ENCODE peak calls at places on chromosome 7, in six cellular contexts. One of them, this sample, is unnamed.

GRCh38 chr7:140397784-140398750 is at the start of gene SLC37A3:
- DNase-seq in naive thymus-derived CD4-positive, alpha-beta T cell: peak; percentile 84
- DNase-seq in PC-9: peak; percentile 92
- DNase-seq in fibroblast of lung: peak; percentile 74
- DNase-seq in SK-N-SH: peak; percentile 99
- DNase-seq in heart left ventricle: peak; percentile 89
- DNase-seq in this sample: peak; percentile 74

GRCh38 chr7:42283553-42283952 is 46.5 kb upstream of the GLI3 start:
- DNase-seq in fibroblast of lung: no peak
- DNase-seq in heart left ventricle: no peak
- DNase-seq in PC-9: no peak
- DNase-seq in SK-N-SH: no peak
- DNase-seq in naive thymus-derived CD4-positive, alpha-beta T cell: no peak
- DNase-seq in this sample: no peak

GRCh38 chr7:113561446-113561845 is 357.4 kb downstream of the PPP1R3A start:
- DNase-seq in SK-N-SH: no peak
- DNase-seq in heart left ventricle: no peak
- DNase-seq in PC-9: no peak
- DNase-seq in fibroblast of lung: peak; percentile 78
- DNase-seq in naive thymus-derived CD4-positive, alpha-beta T cell: no peak
- DNase-seq in this sample: no peak

GRCh38 chr7:140512317-140513000 is 33.2 kb upstream of the MKRN1 start:
- DNase-seq in fibroblast of lung: no peak
- DNase-seq in heart left ventricle: peak; percentile 59
- DNase-seq in naive thymus-derived CD4-positive, alpha-beta T cell: no peak
- DNase-seq in PC-9: peak; percentile 88
- DNase-seq in SK-N-SH: peak; percentile 70
- DNase-seq in this sample: peak; percentile 64

GRCh38 chr7:50560865-50561351 is 4.3 kb downstream of the DDC start:
- DNase-seq in naive thymus-derived CD4-positive, alpha-beta T cell: no peak
- DNase-seq in PC-9: no peak
- DNase-seq in heart left ventricle: no peak
- DNase-seq in SK-N-SH: peak; percentile 91
- DNase-seq in fibroblast of lung: no peak
- DNase-seq in this sample: no peak

GRCh38 chr7:85065888-85066485 is 120.9 kb downstream of the SEMA3D start:
- DNase-seq in fibroblast of lung: peak; percentile 76
- DNase-seq in naive thymus-derived CD4-positive, alpha-beta T cell: no peak
- DNase-seq in heart left ventricle: no peak
- DNase-seq in PC-9: no peak
- DNase-seq in SK-N-SH: no peak
- DNase-seq in this sample: no peak

GRCh38 chr7:48250441-48250951 is 79.2 kb downstream of the ABCA13 start:
- DNase-seq in naive thymus-derived CD4-positive, alpha-beta T cell: no peak
- DNase-seq in fibroblast of lung: peak; percentile 81
- DNase-seq in SK-N-SH: no peak
- DNase-seq in heart left ventricle: no peak
- DNase-seq in PC-9: no peak
- DNase-seq in this sample: no peak

GRCh38 chr7:129635300-129636029 is 23.9 kb downstream of the NRF1 start:
- DNase-seq in fibroblast of lung: peak; percentile 69
- DNase-seq in naive thymus-derived CD4-positive, alpha-beta T cell: peak; percentile 64
- DNase-seq in SK-N-SH: peak; percentile 78
- DNase-seq in PC-9: peak; percentile 62
- DNase-seq in heart left ventricle: peak; percentile 62
- DNase-seq in this sample: peak; percentile 82

GRCh38 chr7:91264083-91264923 is at the start of gene FZD1:
- DNase-seq in PC-9: peak; percentile 98
- DNase-seq in SK-N-SH: peak; percentile 98
- DNase-seq in naive thymus-derived CD4-positive, alpha-beta T cell: peak; percentile 44
- DNase-seq in fibroblast of lung: peak; percentile 99
- DNase-seq in heart left ventricle: peak; percentile 98
- DNase-seq in this sample: peak; percentile 97

GRCh38 chr7:44769381-44770209 is 20.9 kb downstream of the ZMIZ2 start:
- DNase-seq in fibroblast of lung: peak; percentile 67
- DNase-seq in naive thymus-derived CD4-positive, alpha-beta T cell: no peak
- DNase-seq in PC-9: peak; percentile 47
- DNase-seq in SK-N-SH: no peak
- DNase-seq in heart left ventricle: no peak
- DNase-seq in this sample: no peak

GRCh38 chr7:25982684-25983083 is 169.3 kb upstream of the NFE2L3 start:
- DNase-seq in naive thymus-derived CD4-positive, alpha-beta T cell: no peak
- DNase-seq in heart left ventricle: no peak
- DNase-seq in fibroblast of lung: no peak
- DNase-seq in PC-9: no peak
- DNase-seq in SK-N-SH: no peak
- DNase-seq in this sample: no peak

GRCh38 chr7:886626-887487 is 10.5 kb downstream of the GET4 start:
- DNase-seq in heart left ventricle: peak; percentile 93
- DNase-seq in SK-N-SH: no peak
- DNase-seq in PC-9: no peak
- DNase-seq in fibroblast of lung: no peak
- DNase-seq in naive thymus-derived CD4-positive, alpha-beta T cell: no peak
- DNase-seq in this sample: no peak

GRCh38 chr7:3194501-3195141 is 106.4 kb upstream of the SDK1 start:
- DNase-seq in heart left ventricle: no peak
- DNase-seq in fibroblast of lung: peak; percentile 96
- DNase-seq in SK-N-SH: no peak
- DNase-seq in naive thymus-derived CD4-positive, alpha-beta T cell: no peak
- DNase-seq in PC-9: peak; percentile 87
- DNase-seq in this sample: peak; percentile 87

GRCh38 chr7:80002865-80003264 is 131.8 kb upstream of the GNAI1 start:
- DNase-seq in SK-N-SH: no peak
- DNase-seq in fibroblast of lung: no peak
- DNase-seq in heart left ventricle: no peak
- DNase-seq in PC-9: no peak
- DNase-seq in naive thymus-derived CD4-positive, alpha-beta T cell: no peak
- DNase-seq in this sample: no peak

GRCh38 chr7:66467887-66468286 is 160.8 kb upstream of the KCTD7 start:
- DNase-seq in heart left ventricle: no peak
- DNase-seq in fibroblast of lung: no peak
- DNase-seq in PC-9: no peak
- DNase-seq in naive thymus-derived CD4-positive, alpha-beta T cell: no peak
- DNase-seq in SK-N-SH: no peak
- DNase-seq in this sample: no peak

GRCh38 chr7:152761116-152761748 is 1.7 kb downstream of the ACTR3B start:
- DNase-seq in SK-N-SH: no peak
- DNase-seq in heart left ventricle: no peak
- DNase-seq in naive thymus-derived CD4-positive, alpha-beta T cell: no peak
- DNase-seq in PC-9: no peak
- DNase-seq in fibroblast of lung: peak; percentile 81
- DNase-seq in this sample: no peak

GRCh38 chr7:143331179-143331825 is 15.4 kb downstream of the CLCN1 start:
- DNase-seq in fibroblast of lung: peak; percentile 90
- DNase-seq in naive thymus-derived CD4-positive, alpha-beta T cell: no peak
- DNase-seq in SK-N-SH: no peak
- DNase-seq in PC-9: peak; percentile 67
- DNase-seq in heart left ventricle: no peak
- DNase-seq in this sample: no peak

GRCh38 chr7:42476255-42476654 is 239.2 kb upstream of the GLI3 start:
- DNase-seq in heart left ventricle: no peak
- DNase-seq in fibroblast of lung: no peak
- DNase-seq in PC-9: no peak
- DNase-seq in SK-N-SH: no peak
- DNase-seq in naive thymus-derived CD4-positive, alpha-beta T cell: no peak
- DNase-seq in this sample: no peak

GRCh38 chr7:139693651-139694388 is 84.0 kb downstream of the HIPK2 start:
- DNase-seq in naive thymus-derived CD4-positive, alpha-beta T cell: no peak
- DNase-seq in PC-9: no peak
- DNase-seq in fibroblast of lung: peak; percentile 50
- DNase-seq in SK-N-SH: no peak
- DNase-seq in heart left ventricle: no peak
- DNase-seq in this sample: no peak

GRCh38 chr7:156577645-156578577 is 62.7 kb upstream of the RNF32 start:
- DNase-seq in PC-9: no peak
- DNase-seq in SK-N-SH: no peak
- DNase-seq in fibroblast of lung: no peak
- DNase-seq in naive thymus-derived CD4-positive, alpha-beta T cell: no peak
- DNase-seq in heart left ventricle: no peak
- DNase-seq in this sample: no peak

GRCh38 chr7:3200504-3200903 is 100.5 kb upstream of the SDK1 start:
- DNase-seq in fibroblast of lung: peak; percentile 49
- DNase-seq in heart left ventricle: no peak
- DNase-seq in SK-N-SH: peak; percentile 53
- DNase-seq in PC-9: no peak
- DNase-seq in naive thymus-derived CD4-positive, alpha-beta T cell: peak; percentile 8
- DNase-seq in this sample: no peak

GRCh38 chr7:176786-177185 is 15.6 kb upstream of the FAM20C start:
- DNase-seq in PC-9: no peak
- DNase-seq in fibroblast of lung: no peak
- DNase-seq in naive thymus-derived CD4-positive, alpha-beta T cell: no peak
- DNase-seq in heart left ventricle: no peak
- DNase-seq in SK-N-SH: no peak
- DNase-seq in this sample: no peak

GRCh38 chr7:48876087-48876486 is 48.3 kb upstream of the CDC14C start:
- DNase-seq in SK-N-SH: no peak
- DNase-seq in PC-9: no peak
- DNase-seq in naive thymus-derived CD4-positive, alpha-beta T cell: no peak
- DNase-seq in fibroblast of lung: no peak
- DNase-seq in heart left ventricle: no peak
- DNase-seq in this sample: no peak

GRCh38 chr7:134212576-134213546 is 85.7 kb downstream of the LRGUK start:
- DNase-seq in PC-9: no peak
- DNase-seq in naive thymus-derived CD4-positive, alpha-beta T cell: no peak
- DNase-seq in fibroblast of lung: peak; percentile 2
- DNase-seq in SK-N-SH: no peak
- DNase-seq in heart left ventricle: no peak
- DNase-seq in this sample: no peak

DNA sequence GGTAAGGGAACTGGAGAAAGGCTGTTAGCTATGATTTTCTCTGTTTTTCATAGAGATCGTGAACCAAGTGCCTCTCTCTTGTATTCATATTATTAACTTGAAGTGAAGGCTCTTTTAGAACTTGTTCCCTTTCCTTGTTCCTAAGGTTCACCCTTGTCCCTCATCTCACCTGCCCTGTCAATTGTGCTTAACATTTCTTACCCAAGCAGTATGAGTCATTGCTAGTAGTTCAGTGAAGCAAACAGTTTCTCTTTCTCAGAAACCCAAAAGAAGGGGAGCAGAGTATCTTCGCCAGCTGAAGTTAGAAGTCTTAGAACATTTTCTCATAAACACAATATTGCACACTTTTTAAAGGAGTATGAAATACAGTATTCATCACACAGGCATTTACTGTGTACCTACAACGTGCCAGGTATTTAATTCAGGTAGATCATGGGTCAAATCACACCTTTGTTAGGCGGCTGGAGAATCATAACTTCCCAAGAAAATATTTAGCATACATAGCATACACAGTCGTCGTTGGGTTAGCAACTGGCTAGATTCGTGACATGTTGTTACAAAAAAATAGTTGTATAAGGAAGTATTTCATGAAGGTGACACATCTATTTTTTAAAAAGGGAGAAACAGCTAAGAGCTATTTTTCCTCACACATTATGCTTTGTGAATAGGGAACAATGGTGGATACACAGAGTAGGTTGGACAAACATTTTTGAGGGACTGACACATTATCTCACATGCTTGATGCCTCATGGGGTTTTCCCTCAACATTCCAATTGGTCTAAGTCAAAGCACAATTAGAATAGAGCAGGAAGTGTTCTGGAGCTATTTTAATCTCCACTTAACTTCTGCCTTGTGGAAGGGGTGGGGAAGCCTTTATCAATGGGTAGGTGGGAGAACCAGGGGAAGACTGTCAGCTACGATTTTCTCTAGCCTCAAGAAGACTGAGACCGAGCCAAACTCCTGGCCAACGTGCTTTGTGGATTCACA is 13.2 kb downstream of the HDAC9 start:
- DNase-seq in PC-9: peak; percentile 59
- DNase-seq in SK-N-SH: no peak
- DNase-seq in naive thymus-derived CD4-positive, alpha-beta T cell: no peak
- DNase-seq in heart left ventricle: no peak
- DNase-seq in fibroblast of lung: peak; percentile 98
- DNase-seq in this sample: peak; percentile 90
- H3K4me3 ChIP-seq in PC-9: peak overlapping the region; percentile 59
- H3K4me3 ChIP-seq in SK-N-SH: peak overlapping the region; percentile 69
- H3K4me3 ChIP-seq in naive thymus-derived CD4-positive, alpha-beta T cell: no peak overlapping the region
- H3K4me3 ChIP-seq in heart left ventricle: peak overlapping the region; percentile 33
- H3K4me3 ChIP-seq in fibroblast of lung: peak overlapping the region; percentile 35
- H3K4me3 ChIP-seq in this sample: peak overlapping the region; percentile 2

GRCh38 chr7:158815471-158816128 is 13.7 kb downstream of the ESYT2 start:
- DNase-seq in PC-9: no peak
- DNase-seq in fibroblast of lung: peak; percentile 51
- DNase-seq in naive thymus-derived CD4-positive, alpha-beta T cell: no peak
- DNase-seq in SK-N-SH: no peak
- DNase-seq in heart left ventricle: no peak
- DNase-seq in this sample: no peak
- H3K4me1 ChIP-seq in PC-9: peaks cover 83% of the 10 kb centered on the region
- H3K4me1 ChIP-seq in fibroblast of lung: peaks cover 16% of the 10 kb centered on the region
- H3K4me1 ChIP-seq in naive thymus-derived CD4-positive, alpha-beta T cell: peaks cover 78% of the 10 kb centered on the region
- H3K4me1 ChIP-seq in SK-N-SH: peaks cover 32% of the 10 kb centered on the region
- H3K4me1 ChIP-seq in heart left ventricle: peaks cover 86% of the 10 kb centered on the region
- H3K4me1 ChIP-seq in this sample: peaks cover 20% of the 10 kb centered on the region

DNA sequence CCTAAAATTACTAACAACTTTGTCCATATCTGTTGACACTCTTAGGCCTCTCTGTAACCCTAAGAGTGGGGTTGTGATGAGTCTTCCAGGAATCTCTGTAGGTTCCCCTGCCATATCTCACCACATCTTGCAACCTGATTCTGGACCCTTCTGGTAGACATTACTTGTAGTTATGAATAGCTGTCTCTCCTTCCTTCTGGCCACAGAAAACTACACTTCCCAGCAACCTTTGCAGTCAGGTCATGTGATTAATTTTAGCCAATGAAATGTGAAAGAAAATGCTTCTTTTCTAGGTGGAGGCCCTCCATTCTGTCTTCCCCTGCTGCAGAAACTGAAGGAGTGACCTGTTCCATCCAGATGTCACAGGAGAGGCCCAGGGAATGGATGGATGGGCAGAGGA is 147.6 kb upstream of the AOAH start:
- DNase-seq in heart left ventricle: no peak
- DNase-seq in PC-9: no peak
- DNase-seq in fibroblast of lung: no peak
- DNase-seq in naive thymus-derived CD4-positive, alpha-beta T cell: peak; percentile 19
- DNase-seq in SK-N-SH: peak; percentile 36
- DNase-seq in this sample: no peak
- H3K9me3 ChIP-seq in heart left ventricle: no peaks in the 10 kb centered on the region
- H3K9me3 ChIP-seq in PC-9: no peaks in the 10 kb centered on the region
- H3K9me3 ChIP-seq in fibroblast of lung: no peaks in the 10 kb centered on the region
- H3K9me3 ChIP-seq in naive thymus-derived CD4-positive, alpha-beta T cell: no peaks in the 10 kb centered on the region
- H3K9me3 ChIP-seq in SK-N-SH: no peaks in the 10 kb centered on the region
- H3K9me3 ChIP-seq in this sample: no peaks in the 10 kb centered on the region

DNA sequence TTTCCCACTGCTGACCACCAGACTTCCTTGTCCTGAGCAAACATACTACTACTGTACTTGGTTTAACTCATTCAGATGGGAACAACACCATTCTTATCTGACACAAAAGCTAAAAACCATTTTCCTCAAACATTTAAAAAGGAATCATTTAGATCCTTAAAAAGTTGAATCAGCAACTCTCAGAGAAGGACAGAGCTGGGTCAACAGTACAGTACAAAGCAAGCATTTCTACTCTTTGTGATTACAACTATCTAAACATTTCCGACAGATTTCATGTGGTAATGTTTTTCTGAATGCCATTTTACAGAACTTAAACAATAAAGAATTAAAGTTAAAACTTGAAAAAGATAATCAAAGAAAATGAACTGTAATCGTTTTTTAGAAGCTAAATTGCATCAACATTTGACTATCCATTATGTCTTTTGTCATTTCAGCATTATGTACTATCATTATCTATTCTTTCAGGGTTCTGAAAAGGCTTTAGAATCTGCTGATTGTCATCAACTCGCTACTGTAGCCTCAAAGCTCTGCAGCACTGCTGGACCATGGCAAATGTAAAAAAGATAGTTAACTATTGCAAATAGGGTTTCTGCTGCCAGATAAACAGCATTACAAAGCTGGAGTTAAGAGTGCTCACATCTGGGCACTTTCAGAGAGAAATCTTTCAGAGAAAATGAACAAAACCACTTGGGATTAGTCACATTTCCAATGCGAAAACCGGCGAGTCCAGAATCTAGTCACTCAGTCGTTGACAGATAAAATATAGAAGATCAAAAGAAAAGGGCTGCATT is 160.4 kb upstream of the LAMB4 start:
- DNase-seq in naive thymus-derived CD4-positive, alpha-beta T cell: no peak
- DNase-seq in SK-N-SH: peak; percentile 54
- DNase-seq in PC-9: no peak
- DNase-seq in heart left ventricle: no peak
- DNase-seq in fibroblast of lung: no peak
- DNase-seq in this sample: peak; percentile 40
- H3K4me3 ChIP-seq in naive thymus-derived CD4-positive, alpha-beta T cell: no peak overlapping the region
- H3K4me3 ChIP-seq in SK-N-SH: peak overlapping the region; percentile 1
- H3K4me3 ChIP-seq in PC-9: no peak overlapping the region
- H3K4me3 ChIP-seq in heart left ventricle: no peak overlapping the region
- H3K4me3 ChIP-seq in fibroblast of lung: no peak overlapping the region
- H3K4me3 ChIP-seq in this sample: no peak overlapping the region